ENCODE peak calls at places on chromosomes 11 and 22, in seven cellular contexts. N, L, I, R, A, Q and Y are unnamed samples.

GRCh38 chr11:69296890-69297224 is 2.9 kb downstream of the MYEOV start:
- DNase-seq in N (no peak), L (no peak), I (no peak), R (no peak), A (peak), Q (no peak), Y (no peak)

GRCh38 chr11:33987975-33988580 is 63.5 kb upstream of the CAPRIN1 start:
- DNase-seq in N (peak), L (peak), I (peak), R (peak), A (peak), Q (peak), Y (peak)

GRCh38 chr11:57432017-57432590 is 5.2 kb upstream of the SLC43A3 start:
- DNase-seq in N (no peak), L (no peak), I (no peak), R (no peak), A (no peak), Q (no peak), Y (no peak)

GRCh38 chr11:2376751-2377451 is at the start of gene CD81:
- DNase-seq in N (peak), L (peak), I (peak), R (no peak), A (peak), Q (peak), Y (no peak)

GRCh38 chr11:86510097-86510496 is 135.4 kb downstream of the CCDC81 start:
- DNase-seq in N (no peak), L (no peak), I (no peak), R (no peak), A (no peak), Q (no peak), Y (no peak)

GRCh38 chr11:5369793-5370192 is 13.8 kb upstream of the OR51M1 start:
- DNase-seq in N (peak), L (no peak), I (peak), R (no peak), A (no peak), Q (no peak), Y (peak)

GRCh38 chr22:50607366-50608020 is 6.9 kb downstream of the MAPK8IP2 start:
- DNase-seq in N (no peak), L (no peak), I (no peak), R (no peak), A (no peak), Q (no peak), Y (no peak)

GRCh38 chr22:48259991-48260670 is 1497.7 kb downstream of the TBC1D22A start:
- DNase-seq in N (no peak), L (no peak), I (no peak), R (peak), A (no peak), Q (no peak), Y (no peak)

GRCh38 chr11:93072236-93072635 is 102.8 kb downstream of the MTNR1B start:
- DNase-seq in N (no peak), L (no peak), I (no peak), R (no peak), A (no peak), Q (no peak), Y (no peak)

GRCh38 chr11:129365816-129366215 is 9.8 kb upstream of the BARX2 start:
- DNase-seq in N (no peak), L (no peak), I (peak), R (no peak), A (no peak), Q (peak), Y (peak)

GRCh38 chr11:6194065-6194581 is 4.9 kb upstream of the OR52W1 start:
- DNase-seq in N (no peak), L (no peak), I (no peak), R (no peak), A (no peak), Q (no peak), Y (peak)

GRCh38 chr22:47071078-47071811 is 308.8 kb downstream of the TBC1D22A start:
- DNase-seq in N (no peak), L (no peak), I (no peak), R (no peak), A (no peak), Q (no peak), Y (no peak)

GRCh38 chr11:108319541-108320145 is 96.8 kb downstream of the ATM start:
- DNase-seq in N (no peak), L (no peak), I (no peak), R (no peak), A (no peak), Q (no peak), Y (peak)

GRCh38 chr22:29093030-29093429 is 20.2 kb downstream of the KREMEN1 start:
- DNase-seq in N (no peak), L (no peak), I (no peak), R (no peak), A (no peak), Q (no peak), Y (no peak)

GRCh38 chr22:43226368-43226979 is 39.5 kb upstream of the TTLL12 start:
- DNase-seq in N (no peak), L (no peak), I (no peak), R (no peak), A (no peak), Q (no peak), Y (no peak)

GRCh38 chr11:66317322-66317765 is 500 bp upstream of the CD248 start:
- DNase-seq in N (no peak), L (peak), I (no peak), R (peak), A (peak), Q (no peak), Y (no peak)